ENCODE peak calls at places on chromosome 18, in four cellular contexts. Z, Y, T and X are unnamed samples.

GRCh38 chr18:12121175-12122095 is 27.8 kb downstream of the ANKRD62 start:
- DNase-seq in Y (peak; percentile 60), T (no peak), Z (no peak), X (no peak)

GRCh38 chr18:80154293-80154692 is 45.2 kb downstream of the ADNP2 start:
- DNase-seq in Z (no peak), Y (no peak), T (peak; percentile 10), X (no peak)

GRCh38 chr18:59885579-59886163 is 14.1 kb upstream of the PMAIP1 start:
- DNase-seq in Y (no peak), T (no peak), Z (no peak), X (no peak)

GRCh38 chr18:48164096-48164475 is 233.6 kb upstream of the SMAD2 start:
- DNase-seq in T (no peak), Z (no peak), Y (no peak), X (no peak)

GRCh38 chr18:26301681-26302080 is 75.4 kb downstream of the TAF4B start:
- DNase-seq in Z (no peak), T (no peak), Y (no peak), X (no peak)

GRCh38 chr18:240175-240574 is 27.7 kb downstream of the THOC1 start:
- DNase-seq in Z (no peak), T (no peak), Y (no peak), X (no peak)

GRCh38 chr18:77042583-77042982 is 90.0 kb downstream of the MBP start:
- DNase-seq in Z (no peak), Y (no peak), T (no peak), X (no peak)

GRCh38 chr18:80175451-80176235 is 66.6 kb downstream of the ADNP2 start:
- DNase-seq in Z (peak; percentile 52), Y (no peak), T (no peak), X (no peak)

GRCh38 chr18:23926590-23926989 is 88.0 kb upstream of the TTC39C start:
- DNase-seq in Y (no peak), Z (no peak), T (no peak), X (no peak)

GRCh38 chr18:34971313-34971712 is 69.9 kb upstream of the MAPRE2 start:
- DNase-seq in T (peak; percentile 26), Z (no peak), Y (no peak), X (no peak)

GRCh38 chr18:57890266-57890665 is 87.2 kb upstream of the ATP8B1 start:
- DNase-seq in Y (no peak), Z (no peak), T (no peak), X (no peak)

GRCh38 chr18:36330435-36331049 is 33.0 kb downstream of the FHOD3 start:
- DNase-seq in Z (no peak), T (no peak), Y (no peak), X (peak; percentile 49)

GRCh38 chr18:46322411-46322891 is 218.3 kb downstream of the HAUS1 start:
- DNase-seq in Y (no peak), Z (no peak), T (peak; percentile 76), X (peak; percentile 36)

GRCh38 chr18:7414459-7414858 is 152.7 kb upstream of the PTPRM start:
- DNase-seq in T (no peak), Y (no peak), Z (no peak), X (no peak)

GRCh38 chr18:11561293-11561692 is 48.1 kb upstream of the SLC35G4 start:
- DNase-seq in Y (no peak), Z (no peak), T (no peak), X (no peak)

GRCh38 chr18:32911660-32912284 is 138.9 kb upstream of the KLHL14 start:
- DNase-seq in T (no peak), Y (no peak), Z (no peak), X (no peak)

GRCh38 chr18:34159691-34160185 is 65.0 kb downstream of the NOL4 start:
- DNase-seq in Y (no peak), Z (no peak), T (no peak), X (no peak)

GRCh38 chr18:6652098-6652497 is 77.4 kb upstream of the ARHGAP28 start:
- DNase-seq in Y (no peak), Z (no peak), T (no peak), X (no peak)

GRCh38 chr18:63591725-63592124 is 4.6 kb downstream of the SERPINB13 start:
- DNase-seq in T (no peak), Z (no peak), Y (no peak), X (no peak)

GRCh38 chr18:48018806-48019295 is 88.4 kb upstream of the SMAD2 start:
- DNase-seq in Y (peak; percentile 14), T (no peak), Z (no peak), X (no peak)

GRCh38 chr18:56986829-56987228 is 160.1 kb upstream of the BOD1L2 start:
- DNase-seq in T (no peak), Z (no peak), Y (no peak), X (no peak)

GRCh38 chr18:9495916-9496540 is 20.7 kb downstream of the RALBP1 start:
- DNase-seq in T (no peak), Y (no peak), Z (no peak), X (no peak)

GRCh38 chr18:58080516-58080915 is 36.5 kb downstream of the NEDD4L start:
- DNase-seq in Y (no peak), T (no peak), Z (no peak), X (no peak)

GRCh38 chr18:845152-845819 is 33.2 kb upstream of the YES1 start:
- DNase-seq in Z (no peak), T (peak; percentile 41), Y (no peak), X (no peak)

GRCh38 chr18:45722899-45723298 is 1.1 kb upstream of the SLC14A1 start:
- DNase-seq in Y (peak; percentile 86), Z (peak; percentile 64), T (peak; percentile 69), X (no peak)

GRCh38 chr18:22132763-22133162 is 36.6 kb upstream of the GATA6 start:
- DNase-seq in T (no peak), Y (no peak), Z (no peak), X (no peak)

GRCh38 chr18:66749475-66750035 is 145.7 kb upstream of the CDH19 start:
- DNase-seq in Z (no peak), T (no peak), Y (no peak), X (no peak)